ENCODE peak calls at places on chromosomes 2 and 18, in four cellular contexts. I, A, Y and M are unnamed samples.

GRCh38 chr2:204731996-204732395 is 186.7 kb downstream of the PARD3B start:
- DNase-seq in A (no peak), Y (no peak), I (no peak), M (no peak)

GRCh38 chr2:171409436-171409971 is 24.3 kb downstream of the METTL8 start:
- DNase-seq in A (no peak), I (no peak), Y (no peak), M (no peak)

GRCh38 chr2:70212298-70212948 is 21.6 kb upstream of the C2orf42 start:
- DNase-seq in I (no peak), A (no peak), Y (no peak), M (no peak)

GRCh38 chr2:191402966-191403565 is 157.9 kb downstream of the MYO1B start:
- DNase-seq in A (no peak), Y (no peak), I (no peak), M (no peak)

GRCh38 chr2:10217499-10217861 is 85.2 kb upstream of the HPCAL1 start:
- DNase-seq in Y (no peak), I (no peak), A (no peak), M (no peak)

GRCh38 chr18:76005632-76006031 is 489.4 kb downstream of the ZNF516 start:
- DNase-seq in A (no peak), I (no peak), Y (no peak), M (no peak)

GRCh38 chr18:9153281-9153680 is 16.7 kb downstream of the ANKRD12 start:
- DNase-seq in A (no peak), Y (no peak), I (no peak), M (no peak)

GRCh38 chr2:47867205-47867604 is 39.1 kb downstream of the FBXO11 start:
- DNase-seq in Y (peak; percentile 58), I (peak; percentile 17), A (no peak), M (peak; percentile 70)

GRCh38 chr2:10983711-10984110 is 72.0 kb downstream of the KCNF1 start:
- DNase-seq in I (no peak), A (no peak), Y (no peak), M (no peak)

GRCh38 chr2:106193491-106193976 is 567 bp downstream of the UXS1 start:
- DNase-seq in A (no peak), Y (peak; percentile 24), I (peak; percentile 25), M (peak; percentile 42)

GRCh38 chr2:189164732-189165131 is 14.8 kb downstream of the COL5A2 start:
- DNase-seq in Y (peak; percentile 58), A (peak; percentile 10), I (no peak), M (no peak)

GRCh38 chr2:215577356-215577755 is 141.5 kb upstream of the FN1 start:
- DNase-seq in A (no peak), I (no peak), Y (no peak), M (no peak)

GRCh38 chr2:602571-603366 is 74.4 kb downstream of the TMEM18 start:
- DNase-seq in Y (no peak), I (no peak), A (no peak), M (no peak)

GRCh38 chr2:230985519-230986231 is 10.2 kb upstream of the SPATA3 start:
- DNase-seq in Y (no peak), A (no peak), I (no peak), M (no peak)
- TF ChIP-seq POLR2A in Y (no peak), A (no peak), I (no peak), M (no peak)

GRCh38 chr2:134845028-134845427 is 6.6 kb downstream of the ACMSD start:
- DNase-seq in I (no peak), Y (no peak), A (no peak), M (no peak)

GRCh38 chr2:134843968-134844367 is 5.6 kb downstream of the ACMSD start:
- DNase-seq in A (no peak), I (no peak), Y (no peak), M (no peak)

GRCh38 chr2:134842930-134843490 is 4.6 kb downstream of the ACMSD start:
- DNase-seq in A (no peak), Y (no peak), I (no peak), M (no peak)

GRCh38 chr2:134846213-134846612 is 7.8 kb downstream of the ACMSD start:
- DNase-seq in Y (no peak), A (no peak), I (no peak), M (no peak)

GRCh38 chr2:134845719-134846118 is 7.3 kb downstream of the ACMSD start:
- DNase-seq in I (peak; percentile 58), A (no peak), Y (no peak), M (no peak)
- TF ChIP-seq POLR2A in I (no peak), A (no peak), Y (no peak), M (no peak)

GRCh38 chr18:812673-813404 is 797 bp upstream of the YES1 start:
- DNase-seq in I (peak; percentile 56), Y (peak; percentile 87), A (peak; percentile 79), M (peak; percentile 71)
- TF ChIP-seq POLR2A in I (no peak), Y (peak; percentile 9), A (no peak), M (peak; percentile 43)

DNA sequence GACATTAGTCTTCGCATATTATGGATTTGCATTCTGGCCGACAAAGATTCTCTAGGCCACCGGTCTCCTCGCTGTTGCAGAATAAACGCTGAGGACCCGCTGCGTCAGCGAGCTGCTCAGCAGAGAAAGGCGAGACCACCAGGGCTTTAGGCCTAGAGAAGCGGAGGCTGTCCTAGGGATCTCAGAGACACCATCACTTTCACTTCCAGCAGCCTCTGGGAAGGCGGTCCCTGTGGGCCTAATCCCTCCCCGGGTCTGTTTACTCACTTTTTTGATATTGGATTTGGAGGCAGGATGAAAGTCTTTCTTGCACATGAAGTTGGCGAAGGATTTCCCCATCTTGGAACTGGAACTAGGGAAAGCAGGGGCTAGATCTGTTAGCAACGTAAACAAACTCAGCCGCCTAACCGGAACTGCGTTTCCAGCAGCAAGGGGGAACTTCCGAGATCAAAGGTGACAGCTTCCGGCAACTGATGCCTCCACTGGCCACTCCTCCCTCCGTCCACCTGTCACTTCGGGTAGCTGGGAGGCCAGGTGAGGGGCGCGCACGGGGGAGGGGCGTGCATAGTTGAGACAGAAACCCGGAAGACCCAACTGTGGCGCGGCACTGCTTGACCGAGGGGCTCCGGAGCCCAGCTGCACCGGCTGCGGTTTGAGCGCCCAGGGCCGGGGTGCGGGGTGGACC is at the start of gene SCRN3:
- DNase-seq in I (peak; percentile 76), A (peak; percentile 63), Y (peak; percentile 51), M (peak; percentile 85)
- TF ChIP-seq POLR2A in I (peak; percentile 55), A (no peak), Y (no peak), M (peak; percentile 44)

GRCh38 chr2:203327918-203328734 is at the start of gene ABI2:
- DNase-seq in A (peak; percentile 83), Y (peak; percentile 76), I (peak; percentile 90), M (peak; percentile 74)
- TF ChIP-seq POLR2A in A (peak; percentile 39), Y (peak; percentile 17), I (peak; percentile 42), M (peak; percentile 44)

GRCh38 chr2:38077431-38077769 is 1.4 kb upstream of the CYP1B1 start:
- DNase-seq in Y (no peak), A (no peak), I (no peak), M (no peak)

GRCh38 chr2:38076250-38076709 is 329 bp upstream of the CYP1B1 start:
- DNase-seq in I (peak; percentile 77), Y (peak; percentile 86), A (peak; percentile 65), M (peak; percentile 68)

GRCh38 chr2:38075436-38076249 is at the start of gene CYP1B1:
- DNase-seq in I (no peak), Y (peak; percentile 64), A (no peak), M (peak; percentile 11)

GRCh38 chr2:38074775-38075435 is 1.0 kb downstream of the CYP1B1 start:
- DNase-seq in Y (no peak), I (no peak), A (no peak), M (no peak)

GRCh38 chr2:38076710-38077430 is 919 bp upstream of the CYP1B1 start:
- DNase-seq in A (peak; percentile 60), I (peak; percentile 86), Y (peak; percentile 82), M (peak; percentile 68)
- TF ChIP-seq POLR2A in A (peak; percentile 26), I (peak; percentile 17), Y (peak; percentile 35), M (peak; percentile 29)

GRCh38 chr2:140509765-140510164 is 1621.1 kb downstream of the LRP1B start:
- DNase-seq in I (no peak), A (no peak), Y (no peak), M (no peak)

GRCh38 chr2:140506606-140507005 is 1624.2 kb downstream of the LRP1B start:
- DNase-seq in A (no peak), I (peak; percentile 3), Y (no peak), M (no peak)

GRCh38 chr2:140508756-140509155 is 1622.1 kb downstream of the LRP1B start:
- DNase-seq in A (no peak), Y (no peak), I (no peak), M (no peak)

GRCh38 chr2:140502951-140503630 is 1627.7 kb downstream of the LRP1B start:
- DNase-seq in I (no peak), A (no peak), Y (no peak), M (no peak)

GRCh38 chr2:140504596-140504995 is 1626.2 kb downstream of the LRP1B start:
- DNase-seq in A (no peak), Y (no peak), I (no peak), M (no peak)
- TF ChIP-seq POLR2A in A (no peak), Y (no peak), I (no peak), M (no peak)

DNA sequence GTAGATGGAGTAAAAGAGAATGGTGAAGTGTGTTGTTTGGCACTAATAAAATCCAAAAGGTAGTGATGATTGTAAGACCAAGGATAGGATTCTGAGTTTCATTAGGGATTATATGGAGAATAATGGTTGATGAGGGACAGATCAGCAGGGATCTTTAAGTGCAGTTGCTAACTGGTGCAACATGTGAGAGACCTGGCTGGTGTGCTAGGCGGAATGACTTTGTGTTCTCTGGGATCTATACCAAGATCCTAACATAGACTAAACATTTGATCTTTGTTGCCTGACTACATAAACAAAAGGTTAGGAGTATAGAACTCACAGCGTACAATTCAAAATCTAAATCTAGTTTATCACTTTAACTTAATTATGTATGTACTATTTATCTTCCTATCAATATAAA is 135.4 kb downstream of the PTRHD1 start:
- DNase-seq in Y (no peak), A (no peak), I (no peak), M (no peak)
- TF ChIP-seq POLR2A in Y (no peak), A (no peak), I (no peak), M (no peak)

GRCh38 chr2:55616509-55617159 is 788 bp downstream of the PPP4R3B start:
- DNase-seq in I (no peak), Y (no peak), A (no peak), M (peak; percentile 66)
- TF ChIP-seq POLR2A in I (no peak), Y (no peak), A (no peak), M (no peak)